ENCODE peak calls at places on chromosomes 2 and 18, in eight cellular contexts. E, I, V, O, U, S, D and P are unnamed samples.
A peak's percentile ranks its signal among the peaks of the same experiment; 100 is the strongest.

GRCh38 chr18:39751161-39751560 is 2185.6 kb upstream of the CELF4 start:
- DNase-seq in E (no peak), I (no peak), V (no peak), O (no peak), U (no peak), S (no peak), D (no peak), P (peak; percentile 38)

GRCh38 chr2:172100080-172101007 is 2.4 kb downstream of the DLX2 start:
- DNase-seq in E (peak; percentile 55), I (no peak), V (no peak), O (no peak), U (peak; percentile 59), S (no peak), D (peak; percentile 64), P (peak; percentile 68)

GRCh38 chr18:13235981-13236380 is 17.4 kb downstream of the LDLRAD4 start:
- DNase-seq in E (no peak), I (peak; percentile 50), V (no peak), O (no peak), U (no peak), S (no peak), D (no peak), P (no peak)

GRCh38 chr2:39664898-39665591 is 672 bp upstream of the TMEM178A start:
- DNase-seq in E (peak; percentile 67), I (no peak), V (no peak), O (no peak), U (no peak), S (no peak), D (peak; percentile 71), P (no peak)

GRCh38 chr2:102796337-102796736 is 34.5 kb downstream of the TMEM182 start:
- DNase-seq in E (no peak), I (no peak), V (no peak), O (no peak), U (no peak), S (no peak), D (no peak), P (no peak)

GRCh38 chr2:241545113-241545512 is 13.4 kb upstream of the BOK start:
- DNase-seq in E (no peak), I (no peak), V (no peak), O (no peak), U (no peak), S (no peak), D (no peak), P (peak; percentile 80)

GRCh38 chr2:108632748-108633147 is 86.5 kb upstream of the RANBP2 start:
- DNase-seq in E (no peak), I (no peak), V (no peak), O (no peak), U (no peak), S (no peak), D (no peak), P (no peak)

GRCh38 chr2:111054791-111055627 is 65.7 kb upstream of the BCL2L11 start:
- DNase-seq in E (no peak), I (peak; percentile 4), V (no peak), O (no peak), U (no peak), S (no peak), D (peak; percentile 76), P (no peak)

GRCh38 chr2:185255566-185255965 is 483.0 kb upstream of the FSIP2 start:
- DNase-seq in E (no peak), I (peak; percentile 50), V (peak; percentile 56), O (no peak), U (no peak), S (no peak), D (no peak), P (no peak)

DNA sequence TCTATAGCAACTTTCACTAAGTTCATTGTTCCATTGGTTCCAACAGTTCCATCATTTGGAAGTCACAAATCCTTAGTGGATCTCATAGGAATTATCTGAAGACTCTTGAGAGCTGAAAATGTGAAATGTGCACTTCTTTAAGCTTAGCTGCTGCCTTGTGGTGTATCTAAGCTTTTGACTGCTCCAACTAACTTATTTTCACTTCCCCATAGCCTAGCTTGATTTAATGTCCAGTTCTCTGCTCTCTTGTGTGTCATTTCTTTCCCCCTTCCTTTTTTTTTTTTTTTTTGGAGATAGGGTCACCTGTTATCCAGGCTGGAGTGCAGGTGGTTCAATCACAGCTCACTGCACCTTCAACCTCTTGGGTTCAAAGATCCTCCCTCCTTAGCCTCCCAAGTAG is 34.9 kb upstream of the CD302 start:
- DNase-seq in E (no peak), I (no peak), V (no peak), O (no peak), U (no peak), S (no peak), D (no peak), P (no peak)
- H3K27me3 ChIP-seq in E (peaks cover 82% of the 10 kb centered on the region), I (no peaks in the 10 kb centered on the region), V (no peaks in the 10 kb centered on the region), O (no peaks in the 10 kb centered on the region), U (no peaks in the 10 kb centered on the region), S (no peaks in the 10 kb centered on the region), D (peaks cover 85% of the 10 kb centered on the region), P (no peaks in the 10 kb centered on the region)

GRCh38 chr18:26438980-26439379 is 109.4 kb downstream of the KCTD1 start:
- DNase-seq in E (no peak), I (no peak), V (no peak), O (no peak), U (no peak), S (no peak), D (no peak), P (no peak)

GRCh38 chr18:26443853-26444252 is 104.5 kb downstream of the KCTD1 start:
- DNase-seq in E (no peak), I (no peak), V (no peak), O (no peak), U (no peak), S (no peak), D (no peak), P (no peak)

GRCh38 chr18:26439537-26439936 is 108.8 kb downstream of the KCTD1 start:
- DNase-seq in E (no peak), I (no peak), V (no peak), O (no peak), U (no peak), S (no peak), D (no peak), P (no peak)

GRCh38 chr18:26440644-26441043 is 107.7 kb downstream of the KCTD1 start:
- DNase-seq in E (no peak), I (no peak), V (no peak), O (no peak), U (no peak), S (no peak), D (no peak), P (no peak)

GRCh38 chr18:26442139-26442538 is 106.2 kb downstream of the KCTD1 start:
- DNase-seq in E (no peak), I (no peak), V (no peak), O (no peak), U (no peak), S (no peak), D (no peak), P (peak; percentile 33)
- H3K4me3 ChIP-seq in E (no peak overlapping the region), I (no peak overlapping the region), V (peak overlapping the region; percentile 17), O (no peak overlapping the region), U (no peak overlapping the region), S (no peak overlapping the region), D (no peak overlapping the region), P (peak overlapping the region; percentile 18)

GRCh38 chr2:191038241-191038725 is 24.3 kb upstream of the STAT1 start:
- DNase-seq in E (no peak), I (no peak), V (peak; percentile 44), O (peak; percentile 28), U (no peak), S (no peak), D (no peak), P (peak; percentile 93)

GRCh38 chr2:191039616-191040015 is 25.6 kb upstream of the STAT1 start:
- DNase-seq in E (no peak), I (no peak), V (no peak), O (no peak), U (peak; percentile 21), S (no peak), D (no peak), P (no peak)

GRCh38 chr2:191038741-191039140 is 24.8 kb upstream of the STAT1 start:
- DNase-seq in E (no peak), I (no peak), V (no peak), O (no peak), U (no peak), S (no peak), D (no peak), P (no peak)

GRCh38 chr2:191037351-191037750 is 23.4 kb upstream of the STAT1 start:
- DNase-seq in E (no peak), I (no peak), V (no peak), O (no peak), U (no peak), S (no peak), D (no peak), P (peak; percentile 28)

DNA sequence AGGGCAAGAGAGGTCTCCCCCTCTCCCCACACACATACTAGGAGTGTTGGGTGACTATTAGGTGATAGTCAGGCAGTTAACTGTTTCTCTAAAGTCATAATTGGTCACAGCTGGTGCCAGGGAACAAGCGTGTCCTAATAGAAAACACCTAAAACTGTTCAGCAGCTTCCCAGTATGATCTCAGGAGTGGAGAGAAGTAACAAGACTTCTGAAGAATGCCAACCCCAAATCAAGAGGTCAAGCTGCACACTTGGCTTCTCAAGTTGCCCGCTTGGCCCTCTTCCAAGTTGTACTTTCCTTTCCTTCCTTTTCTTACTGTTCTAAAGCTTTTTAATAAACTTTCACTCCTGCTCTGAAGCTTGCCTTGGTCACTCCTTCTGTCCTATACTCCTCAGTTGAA is 22.4 kb upstream of the STAT1 start:
- DNase-seq in E (no peak), I (no peak), V (no peak), O (no peak), U (no peak), S (no peak), D (no peak), P (no peak)
- TF ChIP-seq EZH2phosphoT487 in E (no peak), I (no peak), V (no peak), O (no peak), U (no peak), S (no peak), D (no peak), P (no peak)

GRCh38 chr2:221002101-221002500 is 570.0 kb downstream of the EPHA4 start:
- DNase-seq in E (no peak), I (no peak), V (no peak), O (no peak), U (no peak), S (no peak), D (no peak), P (no peak)

GRCh38 chr2:220994841-220995240 is 577.3 kb downstream of the EPHA4 start:
- DNase-seq in E (no peak), I (no peak), V (no peak), O (no peak), U (no peak), S (no peak), D (no peak), P (no peak)

GRCh38 chr2:221001377-221001776 is 570.7 kb downstream of the EPHA4 start:
- DNase-seq in E (no peak), I (no peak), V (no peak), O (no peak), U (no peak), S (no peak), D (no peak), P (no peak)

GRCh38 chr2:220998156-220998555 is 573.9 kb downstream of the EPHA4 start:
- DNase-seq in E (no peak), I (no peak), V (no peak), O (no peak), U (no peak), S (no peak), D (no peak), P (no peak)

DNA sequence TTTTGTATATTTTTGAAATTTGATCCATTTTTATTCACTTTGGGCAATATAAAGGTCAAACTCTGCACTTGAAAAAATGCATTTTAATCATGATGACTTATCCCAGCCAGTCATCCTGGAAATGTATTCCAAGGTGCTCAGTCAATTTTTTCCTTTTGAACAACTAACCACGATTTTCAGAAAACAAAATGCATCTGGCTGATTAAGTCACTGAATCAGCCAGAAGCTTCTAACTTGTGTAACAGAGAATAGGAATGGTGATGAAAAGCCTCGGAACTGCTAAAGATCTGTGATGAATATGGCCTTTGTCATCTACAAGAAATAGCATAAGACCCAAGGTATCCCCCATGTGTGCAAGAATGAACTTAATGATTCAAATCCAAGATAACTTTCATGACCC is 572.8 kb downstream of the EPHA4 start:
- DNase-seq in E (no peak), I (no peak), V (peak; percentile 49), O (no peak), U (no peak), S (no peak), D (no peak), P (peak; percentile 63)
- H3K27me3 ChIP-seq in E (no peaks in the 10 kb centered on the region), I (no peaks in the 10 kb centered on the region), V (no peaks in the 10 kb centered on the region), O (no peaks in the 10 kb centered on the region), U (no peaks in the 10 kb centered on the region), S (peaks cover 13% of the 10 kb centered on the region), D (no peaks in the 10 kb centered on the region), P (no peaks in the 10 kb centered on the region)